ENCODE peak calls at places on chromosomes 16 and 17, in six cellular contexts. A is sigmoid colon; L is CD4-positive, alpha-beta memory T cell; X is lung; Q is right atrium auricular region; G is GM12878. W is an unnamed sample.
A peak's percentile ranks its signal among the peaks of the same experiment; 100 is the strongest.

GRCh38 chr17:19716108-19717030 is at the start of gene SLC47A2:
- DNase-seq in L (no peak), A (peak; percentile 52), X (no peak), Q (no peak), G (no peak), W (no peak)

GRCh38 chr17:81599719-81600486 is 37.0 kb downstream of the NPLOC4 start:
- DNase-seq in G (no peak), A (peak; percentile 73), Q (no peak), X (no peak), L (no peak), W (no peak)

GRCh38 chr17:3447625-3448024 is 14.0 kb upstream of the OR1E2 start:
- DNase-seq in X (no peak), A (no peak), L (no peak), Q (no peak), G (no peak), W (no peak)

GRCh38 chr16:85639529-85640253 is 26.6 kb downstream of the GSE1 start:
- DNase-seq in X (no peak), Q (peak; percentile 61), L (no peak), A (peak; percentile 91), G (no peak), W (no peak)

GRCh38 chr16:1950559-1950958 is 3.9 kb downstream of the RPL3L start:
- DNase-seq in L (no peak), G (no peak), X (no peak), Q (no peak), A (no peak), W (no peak)

GRCh38 chr17:43350888-43351361 is 47.9 kb upstream of the ARL4D start:
- DNase-seq in A (no peak), G (no peak), Q (no peak), L (no peak), X (no peak), W (no peak)

GRCh38 chr16:50711862-50712567 is 18.6 kb downstream of the NOD2 start:
- DNase-seq in L (no peak), G (no peak), X (no peak), A (peak; percentile 82), Q (no peak), W (no peak)

GRCh38 chr17:76366247-76366646 is 12.5 kb upstream of the PRPSAP1 start:
- DNase-seq in G (no peak), L (no peak), Q (no peak), X (no peak), A (no peak), W (no peak)

GRCh38 chr17:74643826-74644225 is 20.3 kb upstream of the CD300E start:
- DNase-seq in L (no peak), Q (no peak), G (no peak), A (no peak), X (no peak), W (no peak)

GRCh38 chr16:30949655-30950515 is 1.0 kb downstream of the ORAI3 start:
- DNase-seq in L (no peak), Q (peak; percentile 97), X (peak; percentile 80), A (peak; percentile 95), G (peak; percentile 71), W (no peak)

GRCh38 chr16:64627781-64628180 is 494.1 kb downstream of the CDH11 start:
- DNase-seq in A (no peak), G (no peak), L (no peak), Q (no peak), X (no peak), W (no peak)

GRCh38 chr16:86525696-86526095 is 15.4 kb downstream of the FOXF1 start:
- DNase-seq in L (no peak), X (no peak), G (no peak), Q (no peak), A (peak; percentile 51), W (no peak)

GRCh38 chr17:55444471-55445441 is 23.1 kb upstream of the MMD start:
- DNase-seq in Q (no peak), A (no peak), G (no peak), L (no peak), X (no peak), W (no peak)

GRCh38 chr17:35212668-35213067 is 18.5 kb upstream of the SLC35G3 start:
- DNase-seq in A (no peak), L (no peak), Q (no peak), X (no peak), G (no peak), W (no peak)

GRCh38 chr17:77076046-77076882 is 64.5 kb upstream of the SEC14L1 start:
- DNase-seq in A (no peak), X (no peak), L (no peak), Q (no peak), G (no peak), W (no peak)

GRCh38 chr17:75762513-75763268 is 2.3 kb downstream of the GALK1 start:
- DNase-seq in A (no peak), G (no peak), L (no peak), X (no peak), Q (no peak), W (no peak)

GRCh38 chr17:4949321-4950074 is 1.2 kb upstream of the PFN1 start:
- DNase-seq in L (peak; percentile 82), Q (peak; percentile 82), G (no peak), A (peak; percentile 89), X (peak; percentile 83), W (peak; percentile 60)

GRCh38 chr16:7397901-7398300 is 65.3 kb downstream of the RBFOX1 start:
- DNase-seq in A (no peak), Q (no peak), G (no peak), X (no peak), L (no peak), W (no peak)

GRCh38 chr17:82034371-82035011 is 3.0 kb downstream of the DCXR start:
- DNase-seq in A (no peak), G (no peak), X (no peak), Q (no peak), L (no peak), W (no peak)

GRCh38 chr16:1563786-1564185 is 30.3 kb downstream of the TMEM204 start:
- DNase-seq in Q (no peak), A (no peak), G (no peak), X (no peak), L (no peak), W (no peak)

GRCh38 chr16:27972500-27972899 is 91.0 kb downstream of the GSG1L start:
- DNase-seq in A (peak; percentile 32), X (no peak), Q (no peak), L (peak; percentile 39), G (peak; percentile 17), W (no peak)

GRCh38 chr17:50887705-50888245 is 21.6 kb upstream of the TOB1 start:
- DNase-seq in X (no peak), L (no peak), Q (no peak), G (no peak), A (no peak), W (no peak)

GRCh38 chr17:75159196-75160031 is 5.1 kb upstream of the JPT1 start:
- DNase-seq in X (no peak), A (no peak), L (no peak), Q (no peak), G (no peak), W (no peak)

GRCh38 chr16:12901597-12902436 is at the start of gene SHISA9:
- DNase-seq in G (no peak), A (no peak), Q (no peak), L (no peak), X (no peak), W (no peak)

GRCh38 chr17:33112763-33113162 is 121.1 kb downstream of the SPACA3 start:
- DNase-seq in A (no peak), X (no peak), L (no peak), Q (no peak), G (no peak), W (no peak)

GRCh38 chr16:19108409-19109287 is 5.1 kb upstream of the ITPRIPL2 start:
- DNase-seq in A (no peak), L (no peak), Q (no peak), G (no peak), X (no peak), W (no peak)

GRCh38 chr16:17211797-17212196 is 259.0 kb downstream of the XYLT1 start:
- DNase-seq in X (no peak), G (no peak), Q (no peak), A (no peak), L (peak; percentile 18), W (no peak)

GRCh38 chr16:35752012-35752772 is 2292.8 kb downstream of the TP53TG3F start:
- DNase-seq in X (peak; percentile 22), L (no peak), Q (peak; percentile 40), G (no peak), A (no peak), W (no peak)

GRCh38 chr16:35752773-35753558 is 2293.6 kb downstream of the TP53TG3F start:
- DNase-seq in Q (peak; percentile 47), X (peak; percentile 24), L (no peak), G (no peak), A (peak; percentile 58), W (no peak)

GRCh38 chr16:35751191-35751941 is 2292.0 kb downstream of the TP53TG3F start:
- DNase-seq in X (peak; percentile 25), A (peak; percentile 66), G (no peak), L (no peak), Q (peak; percentile 46), W (no peak)

GRCh38 chr16:35754391-35755369 is 2295.3 kb downstream of the TP53TG3F start:
- DNase-seq in G (no peak), X (peak; percentile 24), A (no peak), Q (peak; percentile 13), L (no peak), W (no peak)

GRCh38 chr16:35753559-35754390 is 2294.4 kb downstream of the TP53TG3F start:
- DNase-seq in A (no peak), X (peak; percentile 26), Q (peak; percentile 32), L (no peak), G (no peak), W (no peak)
- H3K9me3 ChIP-seq in A (peaks cover 48% of the 10 kb centered on the region), X (peaks cover 45% of the 10 kb centered on the region), Q (no peaks in the 10 kb centered on the region), L (no peaks in the 10 kb centered on the region), G (no peaks in the 10 kb centered on the region), W (no peaks in the 10 kb centered on the region)

DNA sequence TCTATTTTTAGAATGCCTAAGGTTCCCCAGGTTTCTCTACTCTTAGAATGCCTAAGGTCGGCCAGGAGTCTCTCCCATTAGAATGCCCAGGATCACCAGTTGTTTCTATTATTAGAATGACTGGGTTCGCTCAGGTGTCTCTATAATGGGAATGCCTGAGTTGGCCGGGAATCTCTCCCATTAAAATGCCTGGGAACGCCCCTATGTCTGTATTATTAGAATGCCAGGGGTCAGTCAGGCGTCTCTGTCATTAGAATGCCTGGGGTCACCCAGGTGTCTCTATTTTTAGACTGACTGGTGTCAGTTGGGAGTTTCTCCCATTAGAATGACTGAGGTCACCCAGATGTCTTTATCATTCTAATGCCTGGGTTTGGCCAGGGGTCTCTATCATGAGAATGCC is 2252.5 kb downstream of the TP53TG3F start:
- DNase-seq in A (no peak), L (no peak), G (no peak), X (peak; percentile 21), Q (no peak), W (no peak)
- H3K9me3 ChIP-seq in A (peaks cover 4% of the 10 kb centered on the region), L (no peaks in the 10 kb centered on the region), G (no peaks in the 10 kb centered on the region), X (peaks cover 9% of the 10 kb centered on the region), Q (no peaks in the 10 kb centered on the region), W (no peaks in the 10 kb centered on the region)

GRCh38 chr17:22300731-22301352 is 608.5 kb downstream of the KCNJ18 start:
- DNase-seq in Q (no peak), G (no peak), X (no peak), A (no peak), L (no peak), W (no peak)
- H3K9me3 ChIP-seq in Q (no peaks in the 10 kb centered on the region), G (no peaks in the 10 kb centered on the region), X (peaks cover 49% of the 10 kb centered on the region), A (peaks cover 3% of the 10 kb centered on the region), L (no peaks in the 10 kb centered on the region), W (no peaks in the 10 kb centered on the region)

DNA sequence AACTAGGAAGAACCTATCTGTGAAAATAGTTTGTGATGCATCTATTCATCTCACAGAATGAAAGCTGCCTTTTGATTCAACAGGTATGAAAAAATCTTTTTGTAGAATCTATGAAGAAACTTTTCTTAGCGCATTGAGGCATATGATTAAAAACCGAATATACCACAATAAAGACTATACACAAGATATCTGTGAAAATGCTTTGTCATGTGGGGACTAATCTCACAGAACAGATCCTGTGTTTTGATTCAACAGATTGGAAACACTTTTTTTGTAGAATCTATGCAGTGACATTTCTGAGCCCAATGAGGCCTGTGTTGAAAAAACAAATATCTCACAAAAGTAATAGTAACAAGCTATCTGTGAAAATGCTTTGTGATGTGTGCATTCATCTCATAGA is 2247.5 kb downstream of the TP53TG3F start:
- DNase-seq in A (no peak), Q (no peak), X (no peak), G (no peak), L (no peak), W (no peak)
- H3K9me3 ChIP-seq in A (peaks cover 2% of the 10 kb centered on the region), Q (no peaks in the 10 kb centered on the region), X (peaks cover 3% of the 10 kb centered on the region), G (no peaks in the 10 kb centered on the region), L (no peaks in the 10 kb centered on the region), W (no peaks in the 10 kb centered on the region)